ENCODE peak calls at places on chromosomes 13 and 19, in four cellular contexts. P, M, O and L are unnamed samples. For H3K27me3, the result is how much of the 10 kb centered on the place peaks cover.

GRCh38 chr13:21868823-21869222 is 197.9 kb downstream of the FGF9 start:
- DNase-seq in P (no peak), M (no peak), O (no peak), L (no peak)

GRCh38 chr13:44719857-44720671 is 143.9 kb upstream of the TSC22D1 start:
- DNase-seq in P (no peak), M (no peak), O (no peak), L (no peak)

GRCh38 chr19:45668342-45668871 is 386 bp downstream of the GIPR start:
- DNase-seq in P (no peak), M (no peak), O (no peak), L (no peak)

GRCh38 chr13:41995946-41996345 is 35.0 kb upstream of the VWA8 start:
- DNase-seq in P (no peak), M (no peak), O (no peak), L (no peak)

GRCh38 chr13:33388254-33388998 is 102.9 kb upstream of the STARD13 start:
- DNase-seq in P (no peak), M (peak), O (no peak), L (no peak)

GRCh38 chr13:113631341-113632095 is 26.5 kb downstream of the ATP4B start:
- DNase-seq in P (no peak), M (no peak), O (peak), L (no peak)

GRCh38 chr13:66405908-66406802 is 824.0 kb downstream of the PCDH9 start:
- DNase-seq in P (no peak), M (peak), O (no peak), L (peak)

GRCh38 chr13:85314686-85315085 is 484.5 kb downstream of the SLITRK6 start:
- DNase-seq in P (no peak), M (no peak), O (no peak), L (no peak)

GRCh38 chr13:84962849-84963248 is 836.4 kb downstream of the SLITRK6 start:
- DNase-seq in P (no peak), M (no peak), O (no peak), L (no peak)

GRCh38 chr13:113903361-113903760 is 39.5 kb upstream of the GAS6 start:
- DNase-seq in P (no peak), M (no peak), O (no peak), L (no peak)

GRCh38 chr13:44199627-44200207 is 173.9 kb upstream of the SERP2 start:
- DNase-seq in P (no peak), M (no peak), O (peak), L (no peak)

GRCh38 chr13:108957369-108958012 is 328.1 kb downstream of the MYO16 start:
- DNase-seq in P (no peak), M (peak), O (no peak), L (no peak)

GRCh38 chr19:14555918-14556661 is 15.8 kb downstream of the NDUFB7 start:
- DNase-seq in P (no peak), M (peak), O (no peak), L (no peak)

GRCh38 chr19:1969176-1970002 is 28.4 kb downstream of the CSNK1G2 start:
- DNase-seq in P (no peak), M (no peak), O (no peak), L (no peak)

GRCh38 chr13:31538067-31539042 is 201.0 kb upstream of the RXFP2 start:
- DNase-seq in P (no peak), M (no peak), O (no peak), L (no peak)

GRCh38 chr19:10823690-10824089 is 12.3 kb downstream of the TMED1 start:
- DNase-seq in P (no peak), M (no peak), O (no peak), L (no peak)

GRCh38 chr19:7637374-7638256 is 705 bp downstream of the STXBP2 start:
- DNase-seq in P (no peak), M (no peak), O (peak), L (no peak)

GRCh38 chr13:79775830-79776229 is 294.9 kb downstream of the NDFIP2 start:
- DNase-seq in P (no peak), M (no peak), O (no peak), L (peak)

GRCh38 chr13:94896238-94896637 is 183.9 kb upstream of the SOX21 start:
- DNase-seq in P (no peak), M (no peak), O (no peak), L (no peak)

GRCh38 chr19:5621945-5622464 is 571 bp downstream of the SAFB2 start:
- DNase-seq in P (no peak), M (no peak), O (peak), L (no peak)

GRCh38 chr19:49780861-49781260 is 14.1 kb downstream of the AP2A1 start:
- DNase-seq in P (no peak), M (no peak), O (no peak), L (no peak)

GRCh38 chr19:22634450-22634827 is 315 bp downstream of the ZNF492 start:
- DNase-seq in P (no peak), M (no peak), O (no peak), L (no peak)
- H3K4me3 ChIP-seq in P (peak), M (peak), O (peak), L (no peak)

GRCh38 chr13:29924482-29924884 is 74.1 kb upstream of the UBL3 start:
- DNase-seq in P (no peak), M (no peak), O (no peak), L (no peak)

GRCh38 chr13:29922281-29922821 is 71.9 kb upstream of the UBL3 start:
- DNase-seq in P (no peak), M (no peak), O (no peak), L (no peak)

GRCh38 chr13:29921542-29921941 is 71.1 kb upstream of the UBL3 start:
- DNase-seq in P (no peak), M (no peak), O (no peak), L (no peak)

GRCh38 chr13:29923554-29924481 is 73.4 kb upstream of the UBL3 start:
- DNase-seq in P (peak), M (no peak), O (peak), L (peak)

GRCh38 chr13:29922896-29923295 is 72.5 kb upstream of the UBL3 start:
- DNase-seq in P (no peak), M (no peak), O (no peak), L (no peak)
- TF ChIP-seq CTCF in P (no peak), M (no peak), O (no peak), L (no peak)

DNA sequence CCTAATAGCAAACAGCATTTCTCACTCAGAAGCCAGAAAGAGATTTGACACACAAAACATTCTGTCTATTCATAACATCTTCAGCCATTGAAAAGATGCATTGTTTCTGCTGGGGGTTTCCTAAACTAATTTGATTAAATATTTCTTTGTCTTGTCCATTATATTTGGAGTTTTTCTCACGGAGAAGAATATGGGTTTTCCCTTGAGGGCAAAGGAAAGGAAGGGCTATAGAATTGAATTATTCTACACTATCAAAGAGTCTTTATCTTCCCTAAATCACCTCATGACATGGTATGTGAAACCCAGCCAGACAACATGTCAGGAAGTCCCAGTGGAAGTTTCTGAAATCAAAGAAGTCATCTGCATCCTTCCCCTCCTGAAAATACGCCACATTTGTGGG is 186.4 kb downstream of the SHISA2 start:
- DNase-seq in P (no peak), M (no peak), O (no peak), L (no peak)
- H3K27me3 ChIP-seq in P (under half), M (under half), O (under half), L (under half)

GRCh38 chr19:21148681-21149080 is 6.8 kb downstream of the ZNF431 start:
- DNase-seq in P (no peak), M (no peak), O (no peak), L (no peak)

GRCh38 chr19:21151460-21151859 is 9.6 kb downstream of the ZNF431 start:
- DNase-seq in P (no peak), M (no peak), O (no peak), L (no peak)

GRCh38 chr19:21147540-21147939 is 5.7 kb downstream of the ZNF431 start:
- DNase-seq in P (no peak), M (no peak), O (no peak), L (no peak)

GRCh38 chr19:21149877-21150276 is 8.0 kb downstream of the ZNF431 start:
- DNase-seq in P (no peak), M (no peak), O (no peak), L (no peak)
- H3K4me3 ChIP-seq in P (no peak), M (no peak), O (no peak), L (no peak)